ENCODE peak calls at places on chromosomes 5 and 9, in six cellular contexts. N is mesothelial cell of epicardium, A is GM20000, D is nephron progenitor cell, M is fibroblast of mammary gland, T is activated B cell treated with CpG ODN at 0.5 μM for 24 hours. E is an unnamed sample.

GRCh38 chr5:33120671-33121070 is 320.1 kb upstream of the TARS1 start:
- DNase-seq in N (no peak), A (no peak), D (no peak), M (peak; percentile 66), T (no peak), E (no peak)

GRCh38 chr9:126397056-126397455 is 70.4 kb downstream of the MVB12B start:
- DNase-seq in N (no peak), A (peak; percentile 30), D (no peak), M (no peak), T (peak; percentile 31), E (no peak)

GRCh38 chr9:125854553-125855275 is 107.5 kb downstream of the PBX3 start:
- DNase-seq in N (no peak), A (no peak), D (no peak), M (no peak), T (no peak), E (no peak)

GRCh38 chr5:169731221-169731620 is 94.1 kb downstream of the DOCK2 start:
- DNase-seq in N (no peak), A (no peak), D (no peak), M (no peak), T (no peak), E (no peak)

GRCh38 chr5:137734962-137735530 is 843 bp downstream of the KLHL3 start:
- DNase-seq in N (no peak), A (no peak), D (peak; percentile 27), M (peak; percentile 55), T (no peak), E (peak; percentile 16)

GRCh38 chr9:7104625-7105024 is 346.9 kb downstream of the KDM4C start:
- DNase-seq in N (no peak), A (no peak), D (no peak), M (no peak), T (no peak), E (no peak)

GRCh38 chr9:18824095-18824666 is 208.8 kb downstream of the SAXO1 start:
- DNase-seq in N (no peak), A (peak; percentile 12), D (no peak), M (no peak), T (no peak), E (no peak)

GRCh38 chr5:40141418-40141817 is 538.3 kb upstream of the PTGER4 start:
- DNase-seq in N (no peak), A (no peak), D (no peak), M (no peak), T (no peak), E (no peak)

GRCh38 chr9:17528859-17529258 is 50.0 kb upstream of the SH3GL2 start:
- DNase-seq in N (no peak), A (no peak), D (no peak), M (peak; percentile 23), T (no peak), E (no peak)

GRCh38 chr9:69554945-69555344 is 117.2 kb downstream of the APBA1 start:
- DNase-seq in N (no peak), A (no peak), D (no peak), M (peak; percentile 78), T (no peak), E (no peak)

GRCh38 chr5:59039296-59040006 is 456.6 kb downstream of the RAB3C start:
- DNase-seq in N (peak; percentile 46), A (peak; percentile 73), D (peak; percentile 73), M (peak; percentile 75), T (peak; percentile 61), E (peak; percentile 52)

GRCh38 chr5:74026310-74026709 is 400.3 kb downstream of the ARHGEF28 start:
- DNase-seq in N (no peak), A (no peak), D (no peak), M (no peak), T (no peak), E (no peak)

GRCh38 chr9:17134843-17135577 is at the start of gene CNTLN:
- DNase-seq in N (peak; percentile 87), A (peak; percentile 89), D (peak; percentile 96), M (peak; percentile 90), T (peak; percentile 33), E (peak; percentile 98)

GRCh38 chr9:71567890-71568289 is 200.4 kb downstream of the CEMIP2 start:
- DNase-seq in N (no peak), A (no peak), D (no peak), M (no peak), T (no peak), E (no peak)

GRCh38 chr5:116575635-116576042 is 1.0 kb upstream of the SEMA6A start:
- DNase-seq in N (peak; percentile 19), A (peak; percentile 32), D (peak; percentile 42), M (no peak), T (no peak), E (peak; percentile 29)

GRCh38 chr9:14323083-14323968 is 9.4 kb upstream of the NFIB start:
- DNase-seq in N (no peak), A (no peak), D (no peak), M (no peak), T (no peak), E (no peak)

GRCh38 chr5:6439588-6440550 is 8.8 kb upstream of the UBE2QL1 start:
- DNase-seq in N (no peak), A (no peak), D (no peak), M (no peak), T (no peak), E (no peak)

GRCh38 chr5:39906146-39906545 is 481.4 kb upstream of the DAB2 start:
- DNase-seq in N (no peak), A (no peak), D (no peak), M (peak; percentile 50), T (no peak), E (no peak)

GRCh38 chr9:38435526-38435925 is 11.3 kb upstream of the IGFBPL1 start:
- DNase-seq in N (no peak), A (no peak), D (no peak), M (no peak), T (no peak), E (no peak)

GRCh38 chr5:79471556-79471955 is 42.4 kb downstream of the HOMER1 start:
- DNase-seq in N (no peak), A (no peak), D (no peak), M (no peak), T (no peak), E (no peak)

GRCh38 chr9:89661956-89662717 is 57.3 kb downstream of the GADD45G start:
- DNase-seq in N (peak; percentile 97), A (no peak), D (peak; percentile 91), M (peak; percentile 90), T (no peak), E (peak; percentile 80)

GRCh38 chr9:83299556-83299955 is 236.6 kb upstream of the RASEF start:
- DNase-seq in N (no peak), A (no peak), D (peak; percentile 39), M (peak; percentile 80), T (no peak), E (no peak)

GRCh38 chr9:127283917-127284316 is 19.3 kb downstream of the GARNL3 start:
- DNase-seq in N (no peak), A (no peak), D (no peak), M (peak; percentile 53), T (no peak), E (no peak)

GRCh38 chr9:37968228-37968672 is 64.3 kb upstream of the SLC25A51 start:
- DNase-seq in N (no peak), A (no peak), D (no peak), M (peak; percentile 86), T (no peak), E (no peak)

GRCh38 chr5:59548807-59549357 is 344.6 kb downstream of the PDE4D start:
- DNase-seq in N (no peak), A (no peak), D (no peak), M (no peak), T (no peak), E (no peak)

GRCh38 chr9:118446962-118447490 is 742.8 kb downstream of the TLR4 start:
- DNase-seq in N (no peak), A (no peak), D (no peak), M (no peak), T (no peak), E (no peak)

DNA sequence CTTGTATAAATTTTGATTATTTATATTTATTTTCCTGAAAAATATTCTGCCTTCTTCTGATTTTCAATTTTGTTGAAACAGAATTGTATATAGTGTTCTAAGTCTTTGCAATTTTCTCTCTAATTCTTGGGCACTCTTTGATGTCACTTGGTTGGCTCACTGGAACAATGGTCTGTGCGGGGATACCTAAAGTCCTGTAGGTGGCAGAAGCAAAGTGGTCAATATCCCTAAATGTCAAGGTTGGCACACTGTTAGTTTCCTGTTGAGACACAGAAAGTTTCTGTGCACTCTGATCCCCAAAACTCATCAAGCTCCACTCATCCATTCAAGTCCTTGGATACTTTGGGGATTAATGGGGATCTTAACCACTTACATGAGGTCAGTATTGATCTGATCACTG is 480.8 kb upstream of the CCNG1 start:
- DNase-seq in N (no peak), A (no peak), D (no peak), M (no peak), T (no peak), E (no peak)
- TF ChIP-seq CTCF in N (no peak), A (no peak), D (peak; percentile 9), M (no peak), T (no peak), E (peak; percentile 12)

GRCh38 chr9:91034521-91034920 is 232.9 kb downstream of the SYK start:
- DNase-seq in N (no peak), A (no peak), D (no peak), M (no peak), T (no peak), E (no peak)
- TF ChIP-seq CTCF in N (no peak), A (no peak), D (no peak), M (no peak), T (no peak), E (no peak)

GRCh38 chr9:34374339-34374738 is 2.4 kb downstream of the MYORG start:
- DNase-seq in N (no peak), A (no peak), D (no peak), M (no peak), T (no peak), E (no peak)

GRCh38 chr9:34374905-34375552 is 1.7 kb downstream of the MYORG start:
- DNase-seq in N (no peak), A (no peak), D (no peak), M (no peak), T (no peak), E (no peak)

GRCh38 chr9:34377402-34377741 is 674 bp upstream of the MYORG start:
- DNase-seq in N (no peak), A (no peak), D (peak; percentile 44), M (no peak), T (no peak), E (no peak)

GRCh38 chr9:34376596-34377401 is at the start of gene MYORG:
- DNase-seq in N (peak; percentile 63), A (peak; percentile 99), D (peak; percentile 97), M (peak; percentile 84), T (peak; percentile 94), E (peak; percentile 83)

DNA sequence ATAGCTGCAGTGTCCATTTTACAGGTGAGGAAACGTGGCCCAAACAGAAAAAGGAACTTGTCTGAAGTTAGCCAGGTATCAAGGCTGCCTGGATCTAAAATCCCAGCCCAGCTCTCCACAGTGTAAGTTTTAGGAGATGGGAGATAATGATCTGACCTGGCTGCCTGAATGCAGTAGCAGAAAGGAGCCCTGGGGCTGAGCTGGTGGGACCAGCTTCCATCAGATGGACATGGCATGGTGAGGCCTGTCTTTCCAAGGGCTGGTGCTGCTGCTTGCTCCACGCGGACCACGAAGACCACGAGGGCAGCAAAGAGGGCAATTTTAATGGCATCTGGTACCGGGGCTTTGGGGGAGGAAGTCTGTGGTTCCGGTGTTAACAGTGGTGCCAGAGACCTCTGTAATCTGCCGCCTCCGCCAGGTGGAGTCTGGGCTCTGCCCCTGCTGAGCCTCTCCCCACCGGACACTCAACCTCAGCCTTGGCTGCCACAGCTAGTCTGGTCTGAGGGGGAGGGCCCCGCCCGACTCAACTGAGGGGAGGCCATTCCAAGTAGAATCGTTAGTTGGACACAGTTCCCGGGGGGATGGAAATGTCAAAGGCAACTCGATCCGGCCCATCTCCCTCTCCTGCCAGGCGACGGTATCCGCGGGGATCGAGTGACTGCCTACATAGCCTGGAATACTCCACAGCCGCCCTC is 650 bp downstream of the MYORG start:
- DNase-seq in N (no peak), A (peak; percentile 75), D (peak; percentile 56), M (peak; percentile 15), T (peak; percentile 43), E (no peak)
- TF ChIP-seq CTCF in N (no peak), A (no peak), D (no peak), M (no peak), T (no peak), E (peak; percentile 29)

GRCh38 chr5:179143446-179143845 is 83.3 kb downstream of the ZNF354C start:
- DNase-seq in N (no peak), A (no peak), D (no peak), M (peak; percentile 81), T (no peak), E (no peak)
- TF ChIP-seq CTCF in N (no peak), A (no peak), D (peak; percentile 15), M (peak; percentile 60), T (no peak), E (peak; percentile 38)